ENCODE peak calls at places on chromosomes 12 and 14, in four cellular contexts. H is K562, S is cardiac muscle cell, M is IMR-90. N is an unnamed sample. For H3K27me3, the result is how much of the 10 kb centered on the place peaks cover.

GRCh38 chr12:58095002-58095401 is 153.6 kb downstream of the ATP23 start:
- DNase-seq in H (no peak), S (no peak), M (no peak), N (no peak)

GRCh38 chr12:29216797-29217583 is 67.9 kb downstream of the FAR2 start:
- DNase-seq in H (no peak), S (no peak), M (no peak), N (no peak)

GRCh38 chr12:11922361-11922760 is 148.4 kb upstream of the BCL2L14 start:
- DNase-seq in S (no peak), H (no peak), M (no peak), N (no peak)

GRCh38 chr12:94099191-94099983 is 49.0 kb upstream of the PLXNC1 start:
- DNase-seq in H (peak), S (no peak), M (peak), N (no peak)

GRCh38 chr12:122080149-122081107 is 1.9 kb downstream of the MLXIP start:
- DNase-seq in M (peak), H (no peak), S (no peak), N (peak)

GRCh38 chr12:113587720-113588119 is 116.0 kb upstream of the LHX5 start:
- DNase-seq in H (no peak), M (no peak), S (no peak), N (peak)

GRCh38 chr14:47959753-47960152 is 284.3 kb upstream of the MDGA2 start:
- DNase-seq in H (no peak), M (no peak), S (no peak), N (no peak)

GRCh38 chr12:72546106-72546505 is 273.9 kb downstream of the TRHDE start:
- DNase-seq in S (no peak), H (no peak), M (peak), N (no peak)

GRCh38 chr12:97322388-97322787 is 140.2 kb upstream of the RMST start:
- DNase-seq in H (no peak), M (no peak), S (peak), N (no peak)

DNA sequence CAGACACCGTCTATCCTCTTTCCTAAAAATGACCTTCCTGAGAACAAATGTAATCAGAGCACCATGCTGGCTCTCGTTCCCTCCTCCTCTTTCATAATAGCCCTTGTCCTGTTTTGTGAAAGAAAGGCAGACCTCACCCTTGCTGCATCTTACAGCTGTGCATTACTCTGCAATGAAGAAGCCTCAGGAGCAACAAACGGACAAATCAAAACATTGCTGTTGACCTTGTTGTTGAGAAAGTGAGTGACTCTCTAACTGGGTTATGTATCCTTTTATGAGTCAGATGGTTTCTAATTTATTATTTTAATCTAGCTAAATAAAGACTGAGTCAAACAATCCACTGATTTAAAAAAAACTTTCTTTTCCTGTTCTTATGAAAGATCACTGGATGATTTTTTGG is 180.9 kb downstream of the RPS29 start:
- DNase-seq in S (no peak), H (no peak), M (peak), N (no peak)
- H3K27me3 ChIP-seq in S (under half), H (under half), M (under half), N (under half)

GRCh38 chr14:100730530-100730929 is 3.8 kb downstream of the DLK1 start:
- DNase-seq in H (no peak), S (no peak), M (no peak), N (no peak)
- H3K27me3 ChIP-seq in H (under half), S (under half), M (half or more), N (under half)

DNA sequence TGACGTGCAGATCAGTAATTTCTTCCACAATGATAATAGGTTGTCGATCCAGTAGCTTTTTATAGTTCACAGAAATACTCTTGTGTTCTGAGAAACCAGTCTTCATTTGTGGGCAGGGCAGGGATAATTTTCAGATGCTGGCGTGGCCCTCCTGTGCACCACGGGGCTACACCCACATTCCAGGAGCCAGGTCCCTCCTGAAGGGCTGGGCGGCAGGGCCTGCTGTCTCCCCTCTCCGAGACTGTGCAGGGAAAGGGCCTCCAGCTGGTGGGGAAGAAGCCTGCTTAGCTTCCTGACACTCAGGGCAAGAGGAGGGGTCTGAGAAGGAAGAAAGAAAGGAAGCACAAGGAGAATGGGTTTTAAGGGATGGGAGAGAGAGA is 94.9 kb downstream of the ADGRD1 start:
- DNase-seq in M (no peak), S (no peak), H (no peak), N (no peak)
- H3K27me3 ChIP-seq in M (under half), S (under half), H (under half), N (under half)

GRCh38 chr12:128268348-128268725 is 1.4 kb downstream of the TMEM132C start:
- DNase-seq in S (peak), M (no peak), H (no peak), N (no peak)
- H3K27me3 ChIP-seq in S (half or more), M (under half), H (under half), N (under half)

DNA sequence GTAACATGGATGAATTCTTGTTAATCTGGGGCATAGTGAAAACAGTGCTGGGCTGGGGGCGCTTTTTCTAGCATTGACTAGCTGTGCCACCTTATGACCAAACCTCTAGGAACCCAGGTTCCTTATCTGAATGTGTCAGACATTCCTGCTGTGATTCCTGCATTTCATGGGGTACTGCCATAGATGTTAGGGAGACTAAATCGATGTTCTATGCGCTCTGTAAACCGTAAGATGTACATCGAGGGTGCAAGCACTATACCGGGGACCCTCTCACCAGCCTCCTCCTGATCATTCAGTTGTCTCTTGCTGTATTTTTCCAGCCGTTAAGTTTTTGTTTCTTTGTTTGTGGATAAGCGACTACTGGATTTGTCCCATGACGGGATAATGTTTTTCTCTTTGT is 170.9 kb upstream of the PARP11 start:
- DNase-seq in S (no peak), H (no peak), M (no peak), N (no peak)
- H3K27me3 ChIP-seq in S (half or more), H (under half), M (under half), N (under half)

DNA sequence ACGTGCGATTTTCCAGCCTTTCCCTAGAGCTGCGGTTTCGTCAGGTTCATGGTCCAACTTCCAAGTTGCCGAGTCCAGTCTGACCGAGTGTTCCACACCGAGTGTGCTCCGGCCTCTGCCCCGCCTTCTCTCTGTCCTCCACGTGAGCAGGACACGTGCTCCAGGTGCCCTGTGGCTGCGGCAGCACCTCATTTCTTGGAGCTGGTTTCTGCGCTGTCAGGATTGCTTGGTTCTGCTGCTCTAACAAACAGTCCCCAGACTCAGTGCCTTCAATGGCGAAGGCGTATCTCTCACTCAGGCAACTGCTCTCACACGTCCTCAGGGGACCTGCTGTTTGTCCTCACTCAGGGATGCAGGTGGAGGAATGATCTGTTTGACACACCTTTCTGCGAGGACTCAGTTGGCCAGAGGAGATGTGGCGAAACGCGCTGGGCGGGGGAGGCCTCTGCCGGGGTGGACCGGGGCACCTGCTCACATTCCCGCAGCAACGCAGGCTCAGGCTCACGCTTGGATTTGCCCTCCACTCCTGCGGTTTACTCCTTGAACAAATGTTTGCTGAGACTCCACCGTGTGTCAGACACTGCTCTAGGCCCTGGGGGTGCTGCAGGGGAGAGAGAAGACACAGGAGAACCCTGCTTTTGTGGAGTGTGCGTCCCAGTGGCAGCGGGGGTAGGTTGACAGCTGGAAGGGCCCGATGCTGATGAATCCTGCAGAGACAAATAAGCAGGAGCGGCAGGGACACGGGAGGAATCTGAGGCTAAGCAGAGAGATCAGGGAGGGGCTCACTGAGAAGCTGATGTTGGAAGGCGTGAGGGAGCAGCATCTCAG is 63.4 kb upstream of the FBRSL1 start:
- DNase-seq in S (no peak), M (no peak), H (no peak), N (peak)
- H3K27me3 ChIP-seq in S (half or more), M (under half), H (under half), N (under half)

GRCh38 chr12:128543971-128544370 is 277.0 kb downstream of the TMEM132C start:
- DNase-seq in H (no peak), S (no peak), M (no peak), N (no peak)
- H3K27me3 ChIP-seq in H (under half), S (under half), M (under half), N (under half)

GRCh38 chr14:74427651-74428050 is 1.6 kb upstream of the SYNDIG1L start:
- DNase-seq in M (no peak), H (no peak), S (no peak), N (no peak)
- H3K27me3 ChIP-seq in M (half or more), H (under half), S (under half), N (under half)

GRCh38 chr14:91575469-91576208 is 65.5 kb upstream of the PPP4R3A start:
- DNase-seq in H (no peak), M (no peak), S (no peak), N (peak)
- H3K27me3 ChIP-seq in H (under half), M (under half), S (under half), N (under half)